ENCODE peak calls at places on chromosomes 4 and X, in five cellular contexts. Y is ovary, I is tibial nerve, A is thyroid gland, U is transverse colon. H is an unnamed sample.

GRCh38 chr4:168441412-168441811 is 38.9 kb downstream of the DDX60L start:
- DNase-seq in A (no peak), Y (no peak), U (no peak), I (no peak), H (no peak)

GRCh38 chr4:83305187-83305586 is 20.6 kb upstream of the COQ2 start:
- DNase-seq in I (no peak), Y (no peak), U (no peak), A (no peak), H (no peak)

GRCh38 chr4:164304861-164305260 is 449.1 kb upstream of the SMIM31 start:
- DNase-seq in A (no peak), I (no peak), Y (no peak), U (no peak), H (no peak)

GRCh38 chrX:120291211-120291610 is 20.1 kb downstream of the TMEM255A start:
- DNase-seq in Y (no peak), U (no peak), I (no peak), A (no peak), H (no peak)

GRCh38 chr4:158787718-158788441 is 19.1 kb downstream of the FNIP2 start:
- DNase-seq in U (no peak), I (no peak), A (no peak), Y (no peak), H (no peak)

GRCh38 chr4:5893013-5893580 is at the start of gene CRMP1:
- DNase-seq in A (no peak), Y (no peak), I (no peak), U (no peak), H (no peak)

GRCh38 chr4:171759274-171759673 is 53.9 kb upstream of the GALNTL6 start:
- DNase-seq in A (no peak), Y (no peak), U (no peak), I (no peak), H (no peak)

GRCh38 chr4:14767142-14767541 is 235.1 kb upstream of the CPEB2 start:
- DNase-seq in U (no peak), I (no peak), A (no peak), Y (no peak), H (no peak)

GRCh38 chrX:65667503-65668355 is at the start of gene MSN:
- DNase-seq in A (peak), I (peak), Y (peak), U (peak), H (peak)

GRCh38 chrX:11265352-11265751 is 27.9 kb upstream of the AMELX start:
- DNase-seq in Y (no peak), A (no peak), U (no peak), I (no peak), H (no peak)

GRCh38 chrX:13489451-13489850 is 80.0 kb upstream of the EGFL6 start:
- DNase-seq in Y (no peak), A (no peak), I (peak), U (peak), H (no peak)

GRCh38 chr4:127410201-127410600 is 222.6 kb upstream of the INTU start:
- DNase-seq in U (no peak), I (no peak), Y (no peak), A (no peak), H (no peak)

GRCh38 chrX:28876415-28876814 is 289.2 kb downstream of the IL1RAPL1 start:
- DNase-seq in I (no peak), A (no peak), U (no peak), Y (no peak), H (no peak)

GRCh38 chr4:121307441-121308327 is 73.1 kb downstream of the QRFPR start:
- DNase-seq in I (no peak), U (peak), A (no peak), Y (no peak), H (no peak)

GRCh38 chrX:153492153-153492454 is 2.7 kb upstream of the BGN start:
- DNase-seq in Y (no peak), U (no peak), I (no peak), A (no peak), H (no peak)

GRCh38 chr4:20773144-20773997 is 73.1 kb downstream of the PACRGL start:
- DNase-seq in A (peak), I (no peak), U (peak), Y (no peak), H (no peak)

GRCh38 chr4:173505924-173506779 is 23.9 kb downstream of the HAND2 start:
- DNase-seq in U (peak), I (no peak), Y (peak), A (no peak), H (no peak)

GRCh38 chrX:97547873-97548578 is 664.3 kb downstream of the RPA4 start:
- DNase-seq in A (no peak), Y (no peak), U (no peak), I (no peak), H (no peak)

GRCh38 chrX:138745215-138745614 is 33.7 kb upstream of the FGF13 start:
- DNase-seq in Y (no peak), I (no peak), U (no peak), A (no peak), H (no peak)

GRCh38 chr4:71396382-71396781 is 57.6 kb downstream of the SLC4A4 start:
- DNase-seq in U (no peak), I (no peak), Y (no peak), A (no peak), H (no peak)

GRCh38 chrX:77404318-77404878 is 42.8 kb upstream of the FGF16 start:
- DNase-seq in U (no peak), I (no peak), Y (no peak), A (no peak), H (no peak)

GRCh38 chrX:154458116-154458953 is at the start of gene PLXNA3:
- DNase-seq in I (no peak), A (peak), U (peak), Y (peak), H (no peak)

GRCh38 chr4:73676881-73677323 is 56.7 kb upstream of the RASSF6 start:
- DNase-seq in A (peak), Y (peak), I (no peak), U (no peak), H (no peak)

GRCh38 chr4:112109455-112110425 is 35.5 kb upstream of the FAM241A start:
- DNase-seq in A (no peak), U (no peak), Y (no peak), I (no peak), H (no peak)

GRCh38 chr4:117773067-117773946 is 261.0 kb upstream of the NDST3 start:
- DNase-seq in A (no peak), I (no peak), U (peak), Y (no peak), H (no peak)

GRCh38 chr4:76426272-76426671 is 5.3 kb upstream of the CCDC158 start:
- DNase-seq in I (no peak), A (no peak), Y (no peak), U (no peak), H (no peak)

GRCh38 chr4:54384563-54384962 is 155.5 kb downstream of the PDGFRA start:
- DNase-seq in Y (peak), I (no peak), A (peak), U (peak), H (no peak)

GRCh38 chr4:7151668-7152227 is 40.6 kb upstream of the SORCS2 start:
- DNase-seq in I (no peak), A (no peak), Y (no peak), U (no peak), H (no peak)
- TF ChIP-seq CTCF in I (no peak), A (no peak), Y (no peak), U (peak), H (no peak)

DNA sequence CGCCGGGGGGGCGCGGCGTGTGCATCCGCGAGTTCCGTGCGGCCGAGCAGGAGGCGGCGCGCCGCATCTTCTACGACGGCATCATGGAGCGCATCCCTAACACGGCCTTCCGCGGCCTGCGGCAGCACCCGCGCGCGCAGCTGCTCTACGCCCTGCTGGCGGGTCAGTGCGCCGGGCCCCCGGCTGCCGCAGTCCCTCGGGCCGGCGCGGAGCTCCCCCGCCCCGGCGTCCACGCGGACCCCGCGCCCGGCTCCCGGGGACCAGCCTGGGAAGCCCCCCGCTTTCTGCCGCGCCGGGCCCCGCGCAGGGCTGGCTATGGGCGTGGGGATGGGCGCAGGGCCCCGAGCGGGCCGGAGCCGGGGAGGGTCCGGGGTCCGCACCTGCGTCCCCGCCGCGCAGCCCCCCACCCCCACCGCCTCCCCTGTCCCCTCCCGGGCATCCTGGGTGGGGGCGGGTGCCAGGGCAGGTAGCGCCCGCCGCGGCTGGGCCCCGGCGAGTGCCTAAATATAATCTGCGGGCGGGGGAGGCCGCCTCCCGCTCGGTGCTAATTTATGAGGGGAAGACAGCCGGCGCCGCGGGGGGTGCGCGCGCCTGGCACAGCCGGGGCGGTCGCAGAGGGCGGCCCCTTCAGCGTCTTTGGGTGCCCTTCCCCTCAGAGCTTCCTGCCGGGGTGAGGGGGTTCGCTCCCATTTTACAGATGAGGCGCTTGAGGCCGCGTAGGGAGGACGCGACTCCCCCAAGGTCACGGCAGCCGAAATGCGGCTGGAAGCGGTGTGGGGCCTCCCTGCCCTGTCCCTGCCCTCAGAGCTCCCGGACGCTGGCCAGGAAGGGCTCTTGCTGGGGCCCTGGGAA is 825 bp downstream of the NAT8L start:
- DNase-seq in I (no peak), A (peak), U (no peak), Y (peak), H (no peak)
- H3K27ac ChIP-seq in I (no peak), A (no peak), U (no peak), Y (no peak), H (no peak)

GRCh38 chr4:147735413-147736301 is 3.8 kb downstream of the ARHGAP10 start:
- DNase-seq in A (no peak), U (no peak), Y (no peak), I (no peak), H (no peak)
- H3K4me3 ChIP-seq in A (no peak), U (peak), Y (no peak), I (no peak), H (peak)

DNA sequence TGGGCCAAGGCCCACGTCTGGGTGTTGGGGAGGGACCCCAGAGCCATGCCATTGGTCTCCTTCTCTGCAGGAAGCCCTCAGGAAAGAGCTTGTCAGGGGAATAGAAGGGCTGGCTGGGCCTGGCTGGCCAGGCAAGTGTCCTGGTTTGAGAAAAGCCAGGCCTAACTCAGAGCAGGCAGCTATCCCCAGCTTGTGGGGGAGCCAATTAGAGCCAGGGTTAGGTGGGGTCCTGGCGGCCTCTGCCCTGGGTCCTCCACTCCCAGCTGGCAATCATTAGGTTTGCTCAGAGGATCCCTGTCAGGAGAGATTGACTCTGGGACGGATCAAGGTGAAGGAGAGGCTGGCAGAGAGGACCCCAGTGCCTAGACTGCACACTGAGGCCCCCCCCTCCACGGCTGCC is 64.8 kb downstream of the PJA1 start:
- DNase-seq in U (no peak), Y (no peak), I (no peak), A (no peak), H (no peak)
- TF ChIP-seq CTCF in U (no peak), Y (no peak), I (no peak), A (no peak), H (no peak)

H was measured in coronary artery.